ENCODE peak calls at places on chromosomes 1 and 21, in nine cellular contexts. A, L, Z, R, Q, X, N, U and F are unnamed samples.

GRCh38 chr1:153623091-153623490 is 4.2 kb downstream of the S100A13 start:
- DNase-seq in U (no peak), N (no peak), Q (no peak), A (no peak), R (no peak), L (no peak), X (no peak), Z (no peak), F (no peak)

GRCh38 chr1:16076003-16076870 is 2.8 kb upstream of the FAM131C start:
- DNase-seq in U (no peak), N (no peak), L (peak), X (peak), R (no peak), A (no peak), Z (no peak), Q (no peak), F (no peak)

GRCh38 chr1:74452035-74452434 is 60.4 kb downstream of the LRRC53 start:
- DNase-seq in R (no peak), A (no peak), Q (no peak), X (no peak), U (no peak), N (no peak), L (no peak), Z (no peak), F (no peak)

GRCh38 chr1:90356101-90356500 is 361.0 kb downstream of the BARHL2 start:
- DNase-seq in U (no peak), Z (no peak), N (no peak), X (no peak), L (no peak), A (no peak), R (no peak), Q (no peak), F (no peak)

GRCh38 chr21:45835301-45836267 is 146.0 kb upstream of the COL6A1 start:
- DNase-seq in A (no peak), L (no peak), R (no peak), Q (no peak), X (no peak), Z (no peak), N (no peak), U (no peak), F (no peak)

GRCh38 chr1:45499415-45499769 is 481 bp downstream of the CCDC163 start:
- DNase-seq in X (no peak), A (no peak), Z (no peak), Q (peak), L (no peak), R (peak), U (no peak), N (no peak), F (no peak)

GRCh38 chr1:10539411-10540043 is 64.8 kb downstream of the PEX14 start:
- DNase-seq in A (no peak), X (peak), R (no peak), L (no peak), Z (no peak), U (no peak), Q (no peak), N (no peak), F (no peak)

GRCh38 chr1:203290261-203291089 is 14.8 kb upstream of the BTG2 start:
- DNase-seq in Z (peak), N (peak), L (peak), U (peak), X (peak), R (no peak), A (peak), Q (peak), F (peak)

GRCh38 chr1:225813250-225813964 is 3.5 kb downstream of the EPHX1 start:
- DNase-seq in L (peak), U (no peak), N (no peak), R (no peak), A (peak), Z (no peak), X (peak), Q (peak), F (peak)

GRCh38 chr1:52102336-52103013 is 39.4 kb upstream of the ZFYVE9 start:
- DNase-seq in Q (no peak), U (no peak), L (no peak), X (no peak), R (no peak), N (no peak), A (no peak), Z (no peak), F (no peak)

GRCh38 chr1:53663525-53664300 is 75.3 kb downstream of the GLIS1 start:
- DNase-seq in Z (no peak), Q (no peak), X (peak), L (no peak), N (no peak), A (no peak), R (no peak), U (no peak), F (no peak)

GRCh38 chr1:186239211-186239610 is 135.8 kb downstream of the TPR start:
- DNase-seq in N (no peak), X (peak), Z (no peak), U (no peak), R (no peak), L (no peak), Q (no peak), A (no peak), F (no peak)

GRCh38 chr1:171740987-171741871 is 636 bp downstream of the VAMP4 start:
- DNase-seq in R (peak), U (peak), N (peak), X (peak), L (peak), Q (peak), Z (peak), A (peak), F (no peak)

GRCh38 chr1:53123462-53124129 is 18.8 kb downstream of the SLC1A7 start:
- DNase-seq in Z (no peak), L (no peak), Q (no peak), A (no peak), N (no peak), X (peak), U (no peak), R (no peak), F (peak)

GRCh38 chr1:33443705-33444180 is 12.8 kb upstream of the PHC2 start:
- DNase-seq in X (peak), A (no peak), Z (no peak), N (no peak), U (no peak), L (no peak), R (no peak), Q (no peak), F (no peak)

GRCh38 chr1:45536886-45537285 is 13.7 kb upstream of the AKR1A1 start:
- DNase-seq in A (no peak), L (no peak), Z (no peak), Q (no peak), R (no peak), N (no peak), X (no peak), U (no peak), F (no peak)

GRCh38 chr1:151720974-151721787 is at the start of gene RIIAD1:
- DNase-seq in A (no peak), U (peak), R (no peak), X (peak), Z (peak), L (peak), N (peak), Q (peak), F (peak)

GRCh38 chr1:152752225-152752624 is 5.6 kb upstream of the KPRP start:
- DNase-seq in A (no peak), Q (no peak), X (peak), L (no peak), U (no peak), Z (no peak), R (no peak), N (no peak), F (no peak)

GRCh38 chr1:228085287-228085926 is 2.9 kb downstream of the ARF1 start:
- DNase-seq in L (peak), X (peak), Q (no peak), A (no peak), N (no peak), U (no peak), R (peak), Z (no peak), F (no peak)